ENCODE peak calls at places on chromosomes 7 and 10, in five cellular contexts. Y is uterus, Z is heart right ventricle, O is astrocyte, W is cardiac fibroblast. N is an unnamed sample.

GRCh38 chr10:122159159-122159970 is 111.7 kb upstream of the BTBD16 start:
- DNase-seq in Y (no peak), Z (no peak), O (no peak), W (no peak), N (no peak)

GRCh38 chr7:16657656-16658279 is 11.8 kb downstream of the BZW2 start:
- DNase-seq in Y (no peak), Z (peak), O (peak), W (peak), N (no peak)

GRCh38 chr10:90960355-90960814 is 39.5 kb upstream of the ANKRD1 start:
- DNase-seq in Y (no peak), Z (no peak), O (peak), W (peak), N (peak)

GRCh38 chr7:140050100-140050499 is 12.7 kb downstream of the PARP12 start:
- DNase-seq in Y (no peak), Z (no peak), O (no peak), W (no peak), N (no peak)

GRCh38 chr7:522071-522937 is 2.7 kb upstream of the PDGFA start:
- DNase-seq in Y (peak), Z (peak), O (peak), W (peak), N (no peak)

GRCh38 chr10:17406036-17406834 is 48.2 kb downstream of the ST8SIA6 start:
- DNase-seq in Y (no peak), Z (no peak), O (no peak), W (no peak), N (no peak)

GRCh38 chr10:1035201-1035600 is 9.5 kb upstream of the IDI2 start:
- DNase-seq in Y (no peak), Z (no peak), O (no peak), W (no peak), N (peak)

GRCh38 chr7:127504715-127505114 is 80.7 kb downstream of the GCC1 start:
- DNase-seq in Y (no peak), Z (peak), O (no peak), W (peak), N (no peak)

GRCh38 chr7:48113270-48113669 is 24.2 kb downstream of the UPP1 start:
- DNase-seq in Y (no peak), Z (no peak), O (no peak), W (no peak), N (no peak)

GRCh38 chr10:85642421-85643170 is 724.0 kb downstream of the GRID1 start:
- DNase-seq in Y (no peak), Z (no peak), O (peak), W (peak), N (no peak)

GRCh38 chr10:116848912-116849270 is 408 bp upstream of the ENO4 start:
- DNase-seq in Y (no peak), Z (no peak), O (no peak), W (no peak), N (no peak)

GRCh38 chr7:48052748-48053147 is 17.4 kb downstream of the C7orf57 start:
- DNase-seq in Y (no peak), Z (no peak), O (peak), W (peak), N (no peak)

GRCh38 chr7:44966731-44967538 is 11.9 kb downstream of the MYO1G start:
- DNase-seq in Y (no peak), Z (no peak), O (no peak), W (no peak), N (no peak)

GRCh38 chr10:5566606-5567005 is 41.8 kb downstream of the CALML3 start:
- DNase-seq in Y (peak), Z (no peak), O (no peak), W (no peak), N (no peak)

GRCh38 chr10:59991117-59991516 is 84.8 kb upstream of the CCDC6 start:
- DNase-seq in Y (no peak), Z (no peak), O (no peak), W (no peak), N (no peak)
- TF ChIP-seq CTCF in Y (no peak), Z (no peak), O (no peak), W (no peak), N (no peak)

DNA sequence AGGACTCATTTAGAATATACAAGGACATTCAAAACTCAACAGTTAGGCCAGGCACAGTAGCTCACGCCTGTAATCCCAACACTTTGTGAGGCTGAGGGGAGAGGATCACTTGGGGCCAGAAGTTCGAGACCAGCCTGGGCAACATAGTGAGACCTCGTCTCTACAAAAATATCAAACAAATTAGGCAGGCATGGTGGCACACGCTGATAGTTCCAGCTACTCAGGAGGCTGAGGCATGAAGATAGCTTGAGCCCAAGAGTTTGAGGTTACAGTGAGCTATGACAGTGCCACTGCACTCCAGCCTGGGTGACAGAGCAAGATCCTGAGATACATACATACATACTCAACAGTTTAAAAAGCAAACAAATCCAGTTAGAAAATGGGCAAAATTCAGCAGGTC is 44.9 kb downstream of the GNA12 start:
- DNase-seq in Y (no peak), Z (no peak), O (no peak), W (no peak), N (no peak)
- H3K4me3 ChIP-seq in Y (no peak), Z (no peak), O (no peak), W (no peak), N (no peak)

DNA sequence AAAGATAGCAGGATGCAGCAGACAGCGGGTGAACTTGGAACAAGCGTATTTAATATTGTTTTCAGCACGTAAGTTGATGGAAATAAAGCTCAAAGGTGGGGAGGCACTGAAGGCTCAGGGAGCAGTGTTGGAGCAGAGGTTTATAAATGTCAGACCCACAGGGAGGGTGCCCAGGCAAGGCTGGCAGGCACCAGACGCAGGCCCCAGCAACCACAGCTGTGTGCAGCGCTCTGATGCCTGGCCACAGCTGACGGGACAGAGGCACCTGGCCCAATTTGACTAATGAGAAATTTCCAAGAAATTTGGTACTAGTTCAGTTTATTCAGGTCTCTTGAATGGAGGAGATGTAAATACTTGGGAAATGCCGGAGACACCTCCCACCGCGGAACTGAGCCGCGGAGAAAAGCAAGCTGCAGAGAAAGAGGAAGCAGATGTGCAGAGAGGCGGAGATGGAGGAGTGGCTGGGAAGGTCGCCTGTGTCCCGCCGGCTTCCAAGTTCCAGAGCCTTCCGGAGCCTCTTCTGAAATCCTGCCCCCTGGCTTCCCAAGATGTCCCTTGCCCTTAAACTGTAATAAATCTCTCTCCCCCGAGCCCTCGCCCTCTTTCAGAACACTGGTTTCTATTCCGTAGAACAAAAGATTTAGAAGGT is 38.3 kb upstream of the PLXNA4 start:
- DNase-seq in Y (no peak), Z (peak), O (no peak), W (peak), N (peak)
- TF ChIP-seq CTCF in Y (no peak), Z (no peak), O (no peak), W (peak), N (peak)

GRCh38 chr10:61898435-61898778 is 3.1 kb upstream of the ARID5B start:
- DNase-seq in Y (no peak), Z (no peak), O (no peak), W (no peak), N (no peak)
- H3K4me3 ChIP-seq in Y (no peak), Z (no peak), O (no peak), W (no peak), N (no peak)

GRCh38 chr7:106031271-106032029 is 68.4 kb downstream of the CDHR3 start:
- DNase-seq in Y (peak), Z (no peak), O (no peak), W (no peak), N (peak)
- TF ChIP-seq CTCF in Y (no peak), Z (no peak), O (no peak), W (no peak), N (no peak)

DNA sequence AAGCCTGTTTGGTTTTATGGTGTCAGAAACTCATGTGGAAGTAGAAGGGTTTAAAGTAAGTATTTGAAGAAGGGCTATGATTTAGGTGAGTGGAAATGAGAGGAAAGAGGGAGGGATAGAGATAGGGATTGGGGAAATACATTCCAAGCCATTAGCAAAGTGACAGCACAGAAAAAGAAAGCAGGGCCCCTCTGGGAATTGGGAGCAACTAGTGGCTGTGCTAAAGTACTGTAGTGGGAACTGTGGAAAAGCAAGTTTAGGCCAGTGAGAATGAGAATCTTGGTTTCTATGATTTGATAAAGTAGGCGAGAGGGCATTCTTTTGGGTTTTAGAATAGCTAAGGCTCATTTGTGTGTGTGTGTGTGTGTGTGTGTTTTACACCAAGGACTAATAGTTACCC is 5.0 kb downstream of the PRKG1 start:
- DNase-seq in Y (no peak), Z (no peak), O (no peak), W (no peak), N (no peak)
- H3K4me3 ChIP-seq in Y (no peak), Z (no peak), O (no peak), W (no peak), N (no peak)

GRCh38 chr7:142481548-142481947 is 223.7 kb upstream of the PRSS58 start:
- DNase-seq in Y (no peak), Z (no peak), O (no peak), W (peak), N (no peak)

GRCh38 chr7:142482899-142483658 is 225.2 kb upstream of the PRSS58 start:
- DNase-seq in Y (no peak), Z (no peak), O (no peak), W (peak), N (peak)

GRCh38 chr7:142487124-142487523 is 229.3 kb upstream of the PRSS58 start:
- DNase-seq in Y (no peak), Z (no peak), O (no peak), W (no peak), N (no peak)

GRCh38 chr7:142485617-142486226 is 227.9 kb upstream of the PRSS58 start:
- DNase-seq in Y (no peak), Z (no peak), O (no peak), W (peak), N (no peak)

GRCh38 chr7:142483659-142484317 is 225.9 kb upstream of the PRSS58 start:
- DNase-seq in Y (no peak), Z (no peak), O (no peak), W (no peak), N (no peak)
- TF ChIP-seq CTCF in Y (no peak), Z (no peak), O (no peak), W (no peak), N (no peak)

N was measured in dorsolateral prefrontal cortex.